ENCODE peak calls at places on chromosome 20, in six cellular contexts. Z, R, U, D, K and I are unnamed samples.

GRCh38 chr20:14406495-14406894 is 69.1 kb upstream of the FLRT3 start:
- DNase-seq in Z (no peak), U (peak; percentile 59), K (no peak), R (peak; percentile 50), D (no peak), I (no peak)

GRCh38 chr20:45592574-45593189 is 13.6 kb upstream of the WFDC8 start:
- DNase-seq in R (peak; percentile 32), D (peak; percentile 66), Z (no peak), U (no peak), K (peak; percentile 7), I (no peak)

GRCh38 chr20:41261790-41262717 is 55.5 kb downstream of the ZHX3 start:
- DNase-seq in D (no peak), K (peak; percentile 51), Z (no peak), U (peak; percentile 11), R (no peak), I (no peak)

GRCh38 chr20:51529758-51530157 is 12.8 kb downstream of the NFATC2 start:
- DNase-seq in K (no peak), D (no peak), R (no peak), U (peak; percentile 19), Z (no peak), I (no peak)

GRCh38 chr20:10863337-10864060 is 189.7 kb upstream of the JAG1 start:
- DNase-seq in D (peak; percentile 38), Z (peak; percentile 39), R (peak; percentile 79), U (peak; percentile 29), K (no peak), I (no peak)

GRCh38 chr20:6560978-6561377 is 206.5 kb upstream of the BMP2 start:
- DNase-seq in D (no peak), Z (no peak), K (no peak), U (no peak), R (no peak), I (no peak)

GRCh38 chr20:21371193-21371592 is 26.1 kb downstream of the NKX2-4 start:
- DNase-seq in D (no peak), K (no peak), Z (no peak), U (no peak), R (no peak), I (no peak)

GRCh38 chr20:63025534-63026331 is 19.0 kb upstream of the BHLHE23 start:
- DNase-seq in K (peak; percentile 69), Z (no peak), R (peak; percentile 16), U (peak; percentile 81), D (peak; percentile 11), I (peak; percentile 22)

GRCh38 chr20:48467622-48468021 is 360.2 kb downstream of the PREX1 start:
- DNase-seq in R (no peak), Z (no peak), U (no peak), D (no peak), K (no peak), I (peak; percentile 32)

GRCh38 chr20:53828673-53829085 is 235.0 kb upstream of the ZNF217 start:
- DNase-seq in K (peak; percentile 35), U (peak; percentile 38), Z (peak; percentile 79), R (peak; percentile 93), D (peak; percentile 93), I (no peak)

GRCh38 chr20:31593221-31594001 is 11.7 kb upstream of the ID1 start:
- DNase-seq in D (peak; percentile 92), K (no peak), R (no peak), Z (no peak), U (peak; percentile 99), I (no peak)

GRCh38 chr20:49615401-49616153 is 47.6 kb upstream of the PTGIS start:
- DNase-seq in Z (no peak), K (no peak), U (no peak), R (no peak), D (peak; percentile 18), I (no peak)

GRCh38 chr20:9999660-10000059 is 35.1 kb upstream of the ANKEF1 start:
- DNase-seq in R (no peak), Z (no peak), U (no peak), D (no peak), K (peak; percentile 66), I (no peak)

GRCh38 chr20:32539817-32540675 is 45.1 kb downstream of the NOL4L start:
- DNase-seq in R (no peak), K (no peak), D (no peak), Z (no peak), U (peak; percentile 16), I (no peak)

GRCh38 chr20:497979-498378 is 35.6 kb upstream of the TBC1D20 start:
- DNase-seq in Z (no peak), D (no peak), R (no peak), K (no peak), U (no peak), I (no peak)

GRCh38 chr20:63737940-63738686 is 1.5 kb upstream of the SLC2A4RG start:
- DNase-seq in R (no peak), Z (no peak), K (no peak), D (no peak), U (no peak), I (peak; percentile 42)

GRCh38 chr20:5080384-5080877 is 39.3 kb downstream of the PCNA start:
- DNase-seq in U (peak; percentile 10), Z (no peak), K (no peak), D (peak; percentile 37), R (no peak), I (no peak)

GRCh38 chr20:43448748-43449535 is 8.8 kb upstream of the SRSF6 start:
- DNase-seq in Z (no peak), U (no peak), K (peak; percentile 58), R (peak; percentile 41), D (no peak), I (peak; percentile 42)

GRCh38 chr20:60955687-60956086 is 296.4 kb upstream of the CDH4 start:
- DNase-seq in D (no peak), K (no peak), U (no peak), R (no peak), Z (no peak), I (no peak)

GRCh38 chr20:25623736-25624499 is at the start of gene NANP:
- DNase-seq in Z (peak; percentile 94), U (peak; percentile 97), D (peak; percentile 97), K (peak; percentile 96), R (peak; percentile 99), I (peak; percentile 90)

GRCh38 chr20:3677733-3678132 is 4.1 kb downstream of the ADAM33 start:
- DNase-seq in Z (no peak), K (peak; percentile 10), D (no peak), R (no peak), U (peak; percentile 3), I (no peak)

GRCh38 chr20:40249805-40250204 is 439.2 kb downstream of the MAFB start:
- DNase-seq in R (no peak), D (no peak), U (no peak), Z (no peak), K (no peak), I (no peak)

GRCh38 chr20:40286991-40287531 is 402.0 kb downstream of the MAFB start:
- DNase-seq in K (peak; percentile 18), D (no peak), Z (no peak), U (no peak), R (no peak), I (no peak)

GRCh38 chr20:33796263-33796906 is 14.8 kb upstream of the CHMP4B start:
- DNase-seq in K (no peak), Z (no peak), D (no peak), R (no peak), U (no peak), I (no peak)

GRCh38 chr20:23585449-23585807 is 17.1 kb upstream of the CST9L start:
- DNase-seq in K (no peak), D (no peak), U (no peak), R (no peak), Z (no peak), I (no peak)

GRCh38 chr20:18688676-18689075 is 100.8 kb downstream of the DTD1 start:
- DNase-seq in K (no peak), Z (no peak), R (no peak), D (no peak), U (no peak), I (no peak)

GRCh38 chr20:50312682-50313187 is 122.1 kb downstream of the CEBPB start:
- DNase-seq in K (no peak), D (peak; percentile 56), U (peak; percentile 97), R (no peak), Z (no peak), I (no peak)

GRCh38 chr20:12237772-12238171 is 320.1 kb downstream of the BTBD3 start:
- DNase-seq in K (peak; percentile 7), Z (no peak), R (no peak), U (no peak), D (no peak), I (no peak)

GRCh38 chr20:5127204-5127858 is 523 bp downstream of the CDS2 start:
- DNase-seq in U (peak; percentile 21), R (no peak), D (peak; percentile 31), K (peak; percentile 44), Z (no peak), I (peak; percentile 49)